ENCODE peak calls at places on chromosomes 12 and 14, in seven cellular contexts. T is neuronal stem cell, S is mesendoderm, N is H1, F is IMR-90, Z is H9, D is mesenchymal stem cell. Q is an unnamed sample.

GRCh38 chr14:89485264-89485663 is 68.2 kb upstream of the FOXN3 start:
- DNase-seq in N (no peak), S (no peak), Z (no peak), D (no peak), F (no peak), T (no peak), Q (no peak)

GRCh38 chr14:59296508-59296907 is 108.0 kb downstream of the DAAM1 start:
- DNase-seq in T (no peak), N (no peak), Z (no peak), F (no peak), S (no peak), D (no peak), Q (no peak)

GRCh38 chr14:31449971-31450610 is 7.2 kb downstream of the DTD2 start:
- DNase-seq in D (peak), Z (no peak), S (peak), F (peak), N (no peak), T (no peak), Q (peak)

GRCh38 chr12:111359231-111359913 is 9.5 kb downstream of the PHETA1 start:
- DNase-seq in Z (no peak), D (peak), T (no peak), F (no peak), N (no peak), S (no peak), Q (peak)

GRCh38 chr12:82757611-82758010 is 70.9 kb downstream of the TMTC2 start:
- DNase-seq in N (no peak), T (no peak), F (no peak), S (peak), D (no peak), Z (no peak), Q (no peak)

GRCh38 chr14:78519863-78520262 is 349.7 kb downstream of the NRXN3 start:
- DNase-seq in N (peak), T (peak), Z (peak), F (peak), S (peak), D (peak), Q (peak)

GRCh38 chr12:69527506-69528272 is 57.5 kb downstream of the FRS2 start:
- DNase-seq in N (no peak), Z (no peak), D (peak), F (peak), S (no peak), T (no peak), Q (peak)

GRCh38 chr12:32365473-32366064 is 33.8 kb upstream of the FGD4 start:
- DNase-seq in N (no peak), Z (peak), D (peak), F (peak), T (peak), S (peak), Q (peak)

GRCh38 chr12:94644622-94645021 is 5.7 kb downstream of the TMCC3 start:
- DNase-seq in F (peak), T (no peak), S (no peak), N (no peak), D (peak), Z (no peak), Q (peak)

GRCh38 chr12:6745751-6746525 is 7.0 kb downstream of the MLF2 start:
- DNase-seq in Z (no peak), F (no peak), T (no peak), S (no peak), D (no peak), N (no peak), Q (peak)

GRCh38 chr14:100827751-100828447 is 2.0 kb downstream of the MEG3 start:
- DNase-seq in T (no peak), N (no peak), S (no peak), F (peak), Z (no peak), D (no peak), Q (no peak)

GRCh38 chr12:28802706-28803438 is 346.2 kb upstream of the FAR2 start:
- DNase-seq in D (no peak), T (no peak), F (no peak), S (no peak), N (no peak), Z (no peak), Q (no peak)

GRCh38 chr12:63079791-63080395 is 71.1 kb downstream of the AVPR1A start:
- DNase-seq in T (no peak), S (no peak), D (no peak), Z (no peak), N (no peak), F (no peak), Q (no peak)

GRCh38 chr14:96705422-96706092 is 91.6 kb upstream of the VRK1 start:
- DNase-seq in S (peak), T (no peak), Z (no peak), N (no peak), F (no peak), D (no peak), Q (no peak)

GRCh38 chr12:92928431-92928961 is 599 bp downstream of the EEA1 start:
- DNase-seq in N (peak), S (no peak), F (no peak), D (peak), T (no peak), Z (no peak), Q (peak)

GRCh38 chr14:50051106-50051505 is 65.3 kb downstream of the VCPKMT start:
- DNase-seq in S (no peak), F (no peak), D (no peak), N (no peak), Z (no peak), T (no peak), Q (no peak)

GRCh38 chr12:106452309-106452708 is 94.8 kb downstream of the POLR3B start:
- DNase-seq in N (no peak), F (no peak), S (no peak), T (no peak), Z (no peak), D (no peak), Q (no peak)

GRCh38 chr14:23093993-23094665 is 807 bp downstream of the ACIN1 start:
- DNase-seq in D (no peak), N (no peak), F (no peak), S (peak), T (no peak), Z (peak), Q (peak)

GRCh38 chr12:108613548-108613947 is 15.7 kb upstream of the TMEM119 start:
- DNase-seq in S (no peak), F (no peak), N (no peak), D (peak), T (no peak), Z (no peak), Q (peak)

GRCh38 chr14:90483551-90483950 is 86.7 kb downstream of the CALM1 start:
- DNase-seq in N (no peak), S (no peak), D (no peak), F (no peak), Z (peak), T (no peak), Q (no peak)

GRCh38 chr14:101495827-101496778 is 65.2 kb upstream of the DIO3 start:
- DNase-seq in T (peak), Z (peak), S (peak), N (peak), F (no peak), D (no peak), Q (no peak)

DNA sequence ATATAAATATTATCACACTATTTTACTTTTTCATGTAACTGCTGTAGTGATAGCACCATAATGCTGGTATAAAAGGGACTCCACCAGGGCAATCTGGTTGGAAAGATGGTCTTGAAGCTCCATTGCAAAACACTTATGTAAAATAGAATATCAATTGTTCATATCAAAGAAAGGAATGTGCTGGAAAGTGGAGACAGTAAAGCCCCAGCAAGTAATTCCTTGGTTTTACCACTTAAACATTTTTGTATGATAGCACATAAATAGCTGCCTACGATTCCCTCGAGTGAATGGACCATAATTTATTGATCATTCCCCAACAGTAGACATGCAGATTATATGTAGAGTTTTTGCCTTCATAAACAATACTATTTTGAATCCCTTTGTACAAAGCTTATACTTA is 275.5 kb downstream of the PAWR start:
- DNase-seq in D (no peak), S (no peak), Z (no peak), N (no peak), F (no peak), T (no peak), Q (no peak)
- H2BK120ac ChIP-seq in D (no peak), S (no peak), Z (no peak), N (no peak), F (peak), T (no peak), Q (peak)

DNA sequence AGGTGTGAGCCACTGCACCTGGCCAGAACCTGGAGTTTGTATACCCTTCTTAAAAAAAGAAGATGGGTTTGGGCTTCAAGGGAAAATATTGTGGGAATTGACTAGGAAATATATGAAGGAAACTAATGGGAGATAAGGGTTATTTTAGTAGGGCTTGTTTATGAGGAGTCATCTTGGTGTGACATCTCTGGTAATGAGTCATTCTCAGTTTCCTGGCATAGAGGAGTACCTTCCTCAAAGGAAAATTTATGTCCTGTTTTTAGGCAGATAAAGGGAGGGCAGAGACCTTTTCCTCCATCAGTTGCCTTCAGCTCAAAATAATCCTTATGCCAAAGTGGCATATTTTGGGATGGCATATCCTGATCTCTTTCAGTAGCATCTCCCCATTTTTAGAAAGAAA is 30.6 kb upstream of the NFKBIA start:
- DNase-seq in F (peak), Z (no peak), S (no peak), T (no peak), D (peak), N (no peak), Q (no peak)
- H3K4ac ChIP-seq in F (no peak), Z (no peak), S (no peak), T (no peak), D (no peak), N (no peak), Q (no peak)

GRCh38 chr14:33700052-33700451 is 250.8 kb downstream of the EGLN3 start:
- DNase-seq in S (no peak), Z (no peak), T (no peak), N (no peak), F (no peak), D (no peak), Q (no peak)
- H2BK120ac ChIP-seq in S (no peak), Z (no peak), T (no peak), N (no peak), F (no peak), D (no peak), Q (no peak)

GRCh38 chr12:57554897-57555296 is 5.1 kb downstream of the KIF5A start:
- DNase-seq in F (no peak), Z (no peak), D (no peak), N (no peak), T (no peak), S (no peak), Q (no peak)

GRCh38 chr12:57563358-57563757 is 13.5 kb downstream of the KIF5A start:
- DNase-seq in N (no peak), F (no peak), Z (no peak), S (no peak), D (no peak), T (no peak), Q (no peak)

GRCh38 chr12:57558864-57559263 is 9.0 kb downstream of the KIF5A start:
- DNase-seq in T (no peak), D (no peak), S (no peak), N (no peak), Z (no peak), F (no peak), Q (no peak)

GRCh38 chr12:57564178-57564740 is 14.4 kb downstream of the KIF5A start:
- DNase-seq in S (no peak), D (no peak), F (no peak), N (no peak), Z (no peak), T (no peak), Q (no peak)

GRCh38 chr12:57560516-57560915 is 10.7 kb downstream of the KIF5A start:
- DNase-seq in S (no peak), F (no peak), T (no peak), Z (no peak), N (no peak), D (no peak), Q (no peak)
- H3K4ac ChIP-seq in S (no peak), F (no peak), T (no peak), Z (no peak), N (no peak), D (no peak), Q (no peak)

GRCh38 chr12:104814944-104815343 is 143.1 kb downstream of the SLC41A2 start:
- DNase-seq in S (no peak), T (no peak), D (no peak), Z (no peak), F (no peak), N (no peak), Q (no peak)
- H2BK120ac ChIP-seq in S (no peak), T (no peak), D (no peak), Z (no peak), F (no peak), N (no peak), Q (no peak)

Q was measured in trophoblast cell.